ENCODE peak calls at places on chromosomes 5 and 9, in six cellular contexts. S, B, U, V, N and C are unnamed samples.

GRCh38 chr5:56412601-56413379 is 179.7 kb upstream of the ANKRD55 start:
- DNase-seq in B (no peak), S (no peak), V (peak; percentile 56), N (peak; percentile 2), U (peak; percentile 36), C (no peak)

GRCh38 chr9:134864821-134865190 is 15.8 kb upstream of the FCN2 start:
- DNase-seq in N (no peak), V (no peak), U (no peak), S (no peak), B (no peak), C (no peak)

GRCh38 chr9:97740848-97741821 is 44.0 kb upstream of the XPA start:
- DNase-seq in V (peak; percentile 31), S (peak; percentile 83), N (peak; percentile 4), B (peak; percentile 33), U (peak; percentile 39), C (peak; percentile 60)

GRCh38 chr5:160507181-160507811 is 85.6 kb downstream of the PTTG1 start:
- DNase-seq in V (no peak), S (no peak), B (no peak), N (no peak), U (no peak), C (no peak)

GRCh38 chr9:110969971-110970381 is 68.3 kb downstream of the LPAR1 start:
- DNase-seq in S (no peak), N (no peak), V (no peak), U (no peak), B (no peak), C (no peak)

GRCh38 chr5:93677344-93678021 is 63.9 kb downstream of the POU5F2 start:
- DNase-seq in S (peak; percentile 47), B (peak; percentile 82), U (no peak), V (no peak), N (no peak), C (peak; percentile 18)

GRCh38 chr9:34125681-34126206 is 754 bp downstream of the DCAF12 start:
- DNase-seq in S (no peak), B (no peak), V (no peak), N (no peak), U (peak; percentile 44), C (no peak)

GRCh38 chr9:124659099-124659659 is 111.9 kb downstream of the NR6A1 start:
- DNase-seq in U (peak; percentile 81), S (peak; percentile 56), B (peak; percentile 89), N (peak; percentile 13), V (peak; percentile 20), C (peak; percentile 69)

GRCh38 chr5:82597437-82597836 is 319.3 kb upstream of the RPS23 start:
- DNase-seq in V (no peak), S (no peak), B (no peak), U (no peak), N (no peak), C (no peak)
- TF ChIP-seq CTCF in V (no peak), S (no peak), B (peak; percentile 3), U (no peak), N (no peak), C (peak; percentile 24)

DNA sequence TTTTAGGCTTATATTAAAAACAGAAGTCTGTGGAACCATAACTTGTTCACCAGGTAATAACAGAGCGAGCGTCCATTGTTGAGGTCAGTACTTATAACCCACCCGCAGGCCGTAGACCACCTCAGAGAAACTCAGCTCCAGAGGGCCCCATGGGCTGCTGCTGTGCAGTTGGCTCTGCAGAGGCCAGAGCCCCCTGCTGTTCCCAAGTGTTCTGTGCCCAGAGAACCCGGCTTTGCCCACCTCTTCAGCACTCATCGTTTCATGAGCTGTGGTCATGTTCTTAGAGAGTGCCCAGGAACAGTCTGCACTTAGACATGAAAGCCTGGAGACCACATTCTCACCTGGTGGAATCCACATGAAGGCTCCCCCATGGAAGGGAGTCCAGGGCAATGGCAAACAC is 50.4 kb upstream of the SLC2A8 start:
- DNase-seq in U (no peak), S (no peak), N (no peak), B (peak; percentile 11), V (no peak), C (no peak)
- TF ChIP-seq CTCF in U (no peak), S (no peak), N (no peak), B (peak; percentile 33), V (no peak), C (peak; percentile 12)

GRCh38 chr9:120729796-120730195 is 15.5 kb upstream of the MEGF9 start:
- DNase-seq in V (no peak), U (no peak), B (no peak), N (no peak), S (no peak), C (no peak)
- TF ChIP-seq CTCF in V (no peak), U (no peak), B (no peak), N (no peak), S (no peak), C (peak; percentile 20)

GRCh38 chr9:36928670-36929349 is 105.3 kb downstream of the PAX5 start:
- DNase-seq in V (no peak), B (peak; percentile 48), S (no peak), N (no peak), U (no peak), C (no peak)

GRCh38 chr9:36930941-36931340 is 103.1 kb downstream of the PAX5 start:
- DNase-seq in B (no peak), N (no peak), S (no peak), U (no peak), V (no peak), C (no peak)

GRCh38 chr9:36932198-36932597 is 101.9 kb downstream of the PAX5 start:
- DNase-seq in V (no peak), B (no peak), S (no peak), N (no peak), U (no peak), C (no peak)

GRCh38 chr9:36928210-36928609 is 105.9 kb downstream of the PAX5 start:
- DNase-seq in S (no peak), N (no peak), U (no peak), B (no peak), V (no peak), C (no peak)

GRCh38 chr9:36929350-36929675 is 104.8 kb downstream of the PAX5 start:
- DNase-seq in U (no peak), N (no peak), B (no peak), S (no peak), V (no peak), C (no peak)
- TF ChIP-seq CTCF in U (no peak), N (no peak), B (no peak), S (no peak), V (no peak), C (no peak)

GRCh38 chr5:135834639-135835529 is at the start of gene SLC25A48:
- DNase-seq in V (no peak), S (peak; percentile 82), N (no peak), U (peak; percentile 86), B (peak; percentile 21), C (peak; percentile 65)
- TF ChIP-seq CTCF in V (no peak), S (peak; percentile 93), N (no peak), U (peak; percentile 64), B (peak; percentile 48), C (peak; percentile 77)

GRCh38 chr9:15617782-15618181 is 64.9 kb downstream of the CCDC171 start:
- DNase-seq in S (no peak), V (no peak), B (no peak), U (no peak), N (no peak), C (no peak)

GRCh38 chr9:15618540-15619331 is 65.9 kb downstream of the CCDC171 start:
- DNase-seq in N (no peak), U (no peak), V (no peak), B (no peak), S (no peak), C (no peak)

DNA sequence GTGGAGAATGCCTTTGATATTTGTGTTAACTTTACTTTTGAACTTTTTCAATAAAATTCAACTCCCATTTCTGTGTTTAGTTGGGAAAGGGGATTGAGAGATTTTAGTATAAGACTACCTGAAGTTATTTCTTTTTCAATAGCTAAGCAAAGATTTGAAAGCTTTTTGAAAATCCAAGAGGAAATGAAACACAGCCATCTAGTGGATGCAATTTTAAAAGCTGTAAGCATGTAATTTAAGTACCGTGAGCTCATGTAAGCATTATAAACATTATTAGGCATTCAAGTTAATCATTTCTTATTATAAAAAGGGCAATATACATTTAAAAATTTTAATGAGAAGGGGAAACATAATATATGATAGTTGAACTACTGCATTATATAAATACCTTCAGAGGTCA is 69.8 kb downstream of the CCDC171 start:
- DNase-seq in N (no peak), V (no peak), U (no peak), S (no peak), B (peak; percentile 36), C (no peak)
- TF ChIP-seq CTCF in N (no peak), V (no peak), U (no peak), S (no peak), B (peak; percentile 12), C (peak; percentile 62)

GRCh38 chr9:86974421-86974820 is 27.1 kb upstream of the GAS1 start:
- DNase-seq in U (no peak), S (no peak), N (no peak), B (no peak), V (no peak), C (no peak)
- TF ChIP-seq CTCF in U (no peak), S (no peak), N (no peak), B (no peak), V (no peak), C (no peak)

DNA sequence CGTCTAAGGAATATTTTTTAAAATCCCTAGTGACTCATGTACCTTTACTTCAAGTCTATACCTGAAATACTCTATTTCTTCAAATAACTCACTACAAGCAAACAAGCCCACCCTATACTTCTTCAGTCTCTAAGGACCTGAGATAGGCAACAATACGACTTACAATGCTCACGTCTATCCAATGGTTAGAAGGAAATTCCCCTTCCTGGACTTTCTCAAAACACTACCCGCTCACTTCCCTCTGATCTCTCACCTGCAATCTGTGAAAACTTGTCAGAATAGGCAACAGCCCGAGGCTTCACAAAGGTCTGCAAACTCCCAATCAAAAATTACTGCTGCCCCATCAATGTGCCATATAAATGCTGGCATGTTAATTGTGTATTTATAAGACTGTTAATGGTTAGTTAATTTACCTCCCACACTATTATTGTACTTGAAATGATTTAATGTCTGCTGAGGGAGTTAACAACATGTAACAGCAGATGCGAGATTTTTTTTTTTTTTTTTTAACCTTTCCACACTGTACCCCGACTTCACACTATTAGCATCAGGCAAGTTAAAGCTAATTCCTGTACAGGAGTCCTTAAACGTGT is 27.3 kb downstream of the MAPKAP1 start:
- DNase-seq in U (no peak), V (no peak), S (no peak), N (no peak), B (no peak), C (no peak)
- TF ChIP-seq CTCF in U (no peak), V (no peak), S (no peak), N (no peak), B (no peak), C (no peak)

DNA sequence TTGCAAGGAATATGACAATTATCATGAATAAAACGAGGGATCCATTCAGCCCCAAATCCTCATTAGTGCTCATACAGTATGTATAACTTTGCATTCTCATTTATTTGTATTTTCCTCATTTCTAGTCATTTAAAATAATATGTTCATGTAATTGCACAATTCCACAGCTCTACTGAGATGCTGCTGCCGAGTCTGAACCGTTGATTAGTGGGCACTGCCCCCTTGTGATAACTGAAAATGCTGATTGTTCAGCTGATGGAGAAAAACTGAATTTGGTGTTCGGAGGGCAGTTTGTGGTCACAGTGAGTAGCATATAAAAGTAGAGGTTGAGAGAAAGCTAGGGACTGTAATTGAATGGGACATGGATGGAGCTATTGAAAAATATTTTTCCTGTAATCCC is 12.2 kb upstream of the GPR151 start:
- DNase-seq in B (peak; percentile 29), N (no peak), U (no peak), S (no peak), V (no peak), C (no peak)
- TF ChIP-seq CTCF in B (peak; percentile 16), N (no peak), U (no peak), S (no peak), V (no peak), C (no peak)

GRCh38 chr5:14258840-14259239 is 115.7 kb downstream of the TRIO start:
- DNase-seq in B (peak; percentile 60), V (no peak), N (no peak), U (no peak), S (no peak), C (no peak)
- TF ChIP-seq CTCF in B (peak; percentile 7), V (no peak), N (no peak), U (no peak), S (no peak), C (no peak)